ENCODE peak calls at places on chromosomes 7 and 10, in six cellular contexts. O is nephron progenitor cell; P is cardiac fibroblast; R is GM20000; D is CD4-positive, alpha-beta T cell; Y is MM.1S. U is an unnamed sample.

GRCh38 chr7:30974605-30975256 is 11.0 kb downstream of the GHRHR start:
- DNase-seq in Y (peak), O (peak), D (no peak), R (peak), P (peak), U (peak)

GRCh38 chr7:93723424-93724124 is 149.1 kb upstream of the CALCR start:
- DNase-seq in Y (no peak), O (no peak), R (no peak), P (no peak), D (no peak), U (no peak)

GRCh38 chr10:112295853-112296830 is 12.9 kb downstream of the TECTB start:
- DNase-seq in R (no peak), O (no peak), D (no peak), P (peak), Y (no peak), U (no peak)

GRCh38 chr7:122633472-122633871 is 65.4 kb downstream of the RNF133 start:
- DNase-seq in Y (no peak), O (no peak), R (no peak), D (no peak), P (no peak), U (no peak)

GRCh38 chr7:24591152-24591551 is 17.9 kb downstream of the PALS2 start:
- DNase-seq in O (no peak), Y (no peak), P (no peak), D (no peak), R (no peak), U (no peak)

GRCh38 chr7:44145419-44145968 is 4.4 kb upstream of the MYL7 start:
- DNase-seq in O (peak), D (peak), R (peak), P (no peak), Y (no peak), U (no peak)

GRCh38 chr10:15197276-15197675 is 28.8 kb upstream of the NMT2 start:
- DNase-seq in Y (no peak), R (no peak), O (no peak), D (no peak), P (peak), U (no peak)

GRCh38 chr7:44289341-44290249 is 35.8 kb downstream of the CAMK2B start:
- DNase-seq in Y (no peak), O (peak), R (no peak), D (peak), P (peak), U (no peak)

GRCh38 chr10:128062331-128062730 is 63.9 kb downstream of the MKI67 start:
- DNase-seq in R (no peak), O (peak), P (no peak), D (no peak), Y (no peak), U (peak)

GRCh38 chr10:121595321-121595805 is 2.9 kb downstream of the FGFR2 start:
- DNase-seq in Y (no peak), O (no peak), R (no peak), P (no peak), D (no peak), U (no peak)

GRCh38 chr10:113644185-113645120 is 19.4 kb downstream of the NRAP start:
- DNase-seq in R (no peak), Y (no peak), O (no peak), D (no peak), P (peak), U (no peak)

GRCh38 chr7:150738092-150739044 is 1.1 kb downstream of the GIMAP5 start:
- DNase-seq in Y (no peak), P (no peak), D (no peak), O (no peak), R (no peak), U (no peak)

GRCh38 chr10:88676283-88677060 is 12.2 kb downstream of the LIPF start:
- DNase-seq in P (no peak), D (no peak), R (no peak), Y (no peak), O (no peak), U (no peak)

GRCh38 chr10:131513445-131513844 is 201.9 kb upstream of the TCERG1L start:
- DNase-seq in D (no peak), R (no peak), P (no peak), O (no peak), Y (no peak), U (no peak)

GRCh38 chr10:36441557-36441956 is 683.8 kb upstream of the ANKRD30A start:
- DNase-seq in Y (no peak), O (no peak), D (no peak), R (no peak), P (peak), U (no peak)

GRCh38 chr10:117391436-117392205 is 16.4 kb upstream of the PDZD8 start:
- DNase-seq in P (peak), O (no peak), R (no peak), D (no peak), Y (no peak), U (no peak)

GRCh38 chr10:77361846-77362245 is 275.8 kb downstream of the KCNMA1 start:
- DNase-seq in R (no peak), P (no peak), Y (no peak), O (no peak), D (no peak), U (no peak)

GRCh38 chr7:47180268-47180826 is 401.6 kb downstream of the TNS3 start:
- DNase-seq in D (no peak), Y (peak), O (peak), P (peak), R (peak), U (peak)

GRCh38 chr10:107623292-107623691 is 458.8 kb upstream of the SORCS1 start:
- DNase-seq in R (no peak), D (no peak), O (no peak), Y (no peak), P (no peak), U (no peak)

GRCh38 chr7:38222481-38223096 is 44.5 kb downstream of the STARD3NL start:
- DNase-seq in O (no peak), P (peak), R (peak), Y (peak), D (no peak), U (no peak)

GRCh38 chr10:114282526-114282925 is 43.5 kb downstream of the VWA2 start:
- DNase-seq in R (no peak), D (no peak), O (no peak), Y (no peak), P (no peak), U (no peak)

GRCh38 chr7:28408974-28409715 is 3.2 kb upstream of the CREB5 start:
- DNase-seq in D (peak), R (peak), Y (peak), P (peak), O (peak), U (peak)

DNA sequence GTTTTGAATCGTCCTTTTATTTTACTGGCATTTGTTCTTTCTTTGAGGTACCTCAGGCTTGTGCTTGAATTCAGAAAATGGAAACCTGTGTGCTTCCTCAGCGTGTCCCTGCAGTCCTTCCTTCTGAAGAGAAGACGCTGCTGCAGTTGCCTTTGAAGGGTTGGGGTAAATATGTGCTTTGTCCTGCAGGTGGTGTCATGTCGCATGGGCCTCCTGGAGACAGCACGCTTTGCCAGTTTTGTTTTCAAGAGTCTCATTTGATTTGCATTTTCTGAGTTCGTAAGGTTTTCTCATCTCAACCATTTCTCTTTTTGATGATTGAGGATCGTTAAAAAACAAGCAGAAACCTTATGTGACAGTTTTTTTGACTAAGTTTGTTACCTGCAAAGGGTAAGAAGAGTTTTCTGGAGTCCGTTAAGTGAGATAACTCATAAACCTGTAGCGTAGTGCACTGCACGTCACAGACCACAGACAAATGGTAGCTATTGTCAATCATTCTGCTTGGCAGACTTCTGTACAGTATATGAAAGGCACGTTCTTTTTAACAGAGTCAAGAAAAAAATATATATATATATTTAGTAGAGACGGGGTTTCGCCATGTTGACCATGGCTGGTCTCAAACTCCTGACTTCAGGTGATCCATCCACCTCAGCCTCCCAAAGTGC is 57.0 kb downstream of the CDC123 start:
- DNase-seq in P (no peak), R (peak), D (no peak), O (no peak), Y (no peak), U (no peak)
- TF ChIP-seq CTCF in P (peak), R (peak), D (no peak), O (peak), Y (peak), U (peak)

DNA sequence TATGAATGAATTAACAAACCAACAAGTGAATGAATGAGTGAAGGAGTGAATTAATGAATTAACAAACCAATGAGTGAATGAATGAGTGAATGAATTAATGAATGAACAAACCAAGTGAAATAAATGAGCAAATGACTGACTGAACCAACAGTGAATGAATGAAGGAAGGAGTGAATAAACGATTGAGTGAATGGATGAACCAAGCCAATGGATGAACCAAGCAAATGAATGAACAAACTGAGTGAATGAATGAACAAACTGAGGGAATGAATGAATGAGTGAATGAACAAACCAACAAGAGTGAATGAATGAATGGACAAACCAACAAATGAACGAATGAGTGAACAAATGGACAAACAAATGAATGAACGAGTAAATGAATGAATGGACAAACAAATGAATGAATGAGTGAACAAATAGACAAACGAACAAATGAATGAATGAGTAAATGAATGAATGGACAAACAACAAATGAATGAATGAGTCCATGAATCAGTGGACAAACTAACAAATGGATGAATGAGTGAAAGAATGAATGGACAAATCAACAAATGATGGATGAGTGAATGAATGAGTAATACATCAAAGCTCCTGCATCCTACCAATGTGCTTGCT is 69.5 kb downstream of the NPTX2 start:
- DNase-seq in O (no peak), D (no peak), P (no peak), R (no peak), Y (no peak), U (no peak)
- TF ChIP-seq CTCF in O (no peak), D (no peak), P (no peak), R (no peak), Y (no peak), U (no peak)

GRCh38 chr7:135211179-135211945 is at the start of gene WDR91:
- DNase-seq in Y (peak), D (peak), O (peak), P (peak), R (peak), U (peak)
- TF ChIP-seq CTCF in Y (peak), D (no peak), O (no peak), P (no peak), R (no peak), U (no peak)

GRCh38 chr7:157496426-157497275 is 159.8 kb downstream of the DNAJB6 start:
- DNase-seq in Y (no peak), D (no peak), R (no peak), O (no peak), P (no peak), U (no peak)
- TF ChIP-seq CTCF in Y (no peak), D (no peak), R (no peak), O (no peak), P (no peak), U (no peak)

GRCh38 chr10:60139798-60140566 is 233.6 kb upstream of the CCDC6 start:
- DNase-seq in R (no peak), P (peak), D (no peak), O (peak), Y (no peak), U (no peak)

GRCh38 chr10:60142736-60143135 is 236.4 kb upstream of the CCDC6 start:
- DNase-seq in R (no peak), P (no peak), D (no peak), Y (no peak), O (no peak), U (no peak)

GRCh38 chr10:60144099-60144498 is 237.7 kb upstream of the CCDC6 start:
- DNase-seq in R (no peak), D (no peak), P (no peak), Y (no peak), O (no peak), U (no peak)

GRCh38 chr10:60140681-60141632 is 234.6 kb upstream of the CCDC6 start:
- DNase-seq in R (no peak), P (peak), D (no peak), Y (no peak), O (peak), U (peak)

DNA sequence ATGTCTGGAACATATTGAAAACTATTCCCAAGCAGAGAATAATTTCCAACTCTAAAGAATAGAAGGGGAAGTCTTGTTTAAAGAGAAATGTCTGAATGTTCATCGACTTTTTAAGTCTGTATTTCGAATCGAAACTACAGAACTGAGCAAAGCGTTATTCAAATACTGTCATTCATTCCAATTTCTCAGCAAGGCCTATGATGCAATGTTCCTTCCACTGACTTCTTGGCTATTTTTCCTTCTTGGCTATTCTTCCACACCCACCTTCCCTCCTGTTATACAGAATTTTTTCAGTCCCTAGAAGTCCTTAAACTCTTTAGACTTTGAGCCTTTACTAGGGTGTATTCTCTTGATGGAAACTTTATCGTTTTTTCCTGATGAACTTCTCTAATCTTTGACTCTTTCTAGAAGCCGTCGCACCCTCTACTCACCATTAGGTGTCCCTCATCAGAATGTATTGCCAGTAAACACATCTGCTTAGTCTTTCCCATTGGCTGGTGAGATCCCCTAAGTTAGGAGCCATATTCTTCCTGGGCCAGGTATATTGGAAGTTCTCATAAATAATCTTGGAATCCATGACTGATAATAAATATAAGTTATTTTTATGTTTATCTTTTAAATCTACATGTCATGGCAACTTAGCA is 235.7 kb upstream of the CCDC6 start:
- DNase-seq in Y (no peak), D (no peak), P (no peak), O (no peak), R (no peak), U (no peak)
- TF ChIP-seq CTCF in Y (no peak), D (no peak), P (no peak), O (no peak), R (no peak), U (peak)

DNA sequence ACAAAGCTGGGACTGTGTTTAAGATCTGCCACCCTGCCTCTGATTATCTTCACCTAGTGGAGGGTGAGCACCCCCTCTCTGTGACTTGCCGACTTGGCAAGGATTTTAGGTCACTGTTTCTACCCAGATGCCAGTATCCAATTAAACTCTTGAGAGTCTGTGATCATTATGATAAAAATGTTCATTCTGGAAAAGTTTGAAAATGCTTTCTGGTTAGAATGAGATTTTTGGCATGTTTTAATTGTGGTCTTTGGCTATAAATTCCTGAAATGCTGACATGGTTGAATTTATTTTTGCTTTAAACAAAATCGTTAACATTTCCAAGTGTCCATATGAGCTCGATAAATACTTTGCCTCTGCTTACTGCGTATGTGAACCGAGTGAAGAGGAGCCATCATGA is 221.4 kb downstream of the BICC1 start:
- DNase-seq in D (no peak), Y (no peak), P (peak), R (no peak), O (no peak), U (no peak)
- TF ChIP-seq CTCF in D (no peak), Y (no peak), P (no peak), R (no peak), O (no peak), U (no peak)

DNA sequence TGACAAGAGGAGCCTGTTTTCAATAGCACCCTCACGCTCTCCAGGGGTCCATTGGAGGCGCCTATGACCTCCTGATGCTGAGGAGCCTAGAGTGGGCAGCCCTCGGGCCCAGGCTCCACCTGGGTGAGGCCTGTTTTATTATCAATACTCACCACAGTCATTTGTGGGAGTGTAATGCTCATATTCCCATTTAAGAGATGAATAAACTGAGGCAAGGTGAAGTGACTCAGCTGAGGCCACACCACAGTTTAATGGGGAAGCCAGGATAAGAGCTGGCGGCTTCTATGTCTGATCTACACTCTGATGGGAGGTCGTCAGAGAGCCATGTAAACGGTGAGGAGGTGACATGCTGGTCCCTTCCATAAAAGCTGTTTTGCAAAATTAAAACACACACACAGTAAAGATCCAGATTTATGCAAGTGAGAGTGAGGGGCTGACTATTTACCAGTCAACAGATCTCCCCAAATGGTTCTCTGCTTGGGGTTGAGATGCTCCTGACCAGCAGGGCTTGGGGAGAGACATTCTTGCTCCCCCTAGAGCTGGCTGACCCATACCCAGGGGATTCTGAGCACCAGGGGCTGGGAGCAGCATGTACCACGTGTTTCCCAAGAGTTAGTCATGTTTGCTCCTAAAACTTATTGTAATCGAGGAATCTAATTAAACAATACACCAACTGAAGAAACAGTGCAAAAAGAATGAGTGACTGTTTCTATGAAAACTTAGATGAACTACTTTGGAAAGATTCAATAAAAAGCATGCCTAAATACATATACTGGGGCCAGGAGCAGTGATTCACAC is 81.0 kb upstream of the INSIG1 start:
- DNase-seq in R (no peak), Y (no peak), D (peak), O (no peak), P (no peak), U (no peak)
- TF ChIP-seq CTCF in R (no peak), Y (no peak), D (no peak), O (no peak), P (no peak), U (no peak)

GRCh38 chr10:99484626-99485581 is 47.8 kb upstream of the NKX2-3 start:
- DNase-seq in Y (no peak), R (no peak), O (no peak), D (no peak), P (no peak), U (no peak)
- TF ChIP-seq CTCF in Y (no peak), R (no peak), O (no peak), D (no peak), P (no peak), U (no peak)